ENCODE peak calls at places on chromosomes 7 and 10, in five cellular contexts. I is cardiac fibroblast, B is right lobe of liver, D is mucosa of descending colon, R is IMR-90. S is an unnamed sample.

GRCh38 chr7:155490697-155491628 is 33.0 kb downstream of the EN2 start:
- DNase-seq in I (peak), B (no peak), D (peak), R (no peak), S (no peak)

GRCh38 chr10:58414270-58415041 is 29.2 kb downstream of the TFAM start:
- DNase-seq in I (peak), B (no peak), D (no peak), R (peak), S (peak)

GRCh38 chr7:132526111-132526741 is 50.0 kb downstream of the PLXNA4 start:
- DNase-seq in I (no peak), B (no peak), D (no peak), R (no peak), S (no peak)

GRCh38 chr7:82562716-82563404 is 119.3 kb upstream of the CACNA2D1 start:
- DNase-seq in I (peak), B (no peak), D (no peak), R (peak), S (peak)

GRCh38 chr7:132932321-132933075 is 149.4 kb downstream of the CHCHD3 start:
- DNase-seq in I (no peak), B (no peak), D (no peak), R (peak), S (no peak)

GRCh38 chr7:29613100-29613499 is 49.5 kb downstream of the PRR15 start:
- DNase-seq in I (no peak), B (no peak), D (no peak), R (no peak), S (no peak)

GRCh38 chr7:95886501-95887090 is 114.2 kb downstream of the DYNC1I1 start:
- DNase-seq in I (peak), B (no peak), D (no peak), R (peak), S (no peak)

GRCh38 chr10:23402856-23403255 is 36.0 kb upstream of the OTUD1 start:
- DNase-seq in I (no peak), B (no peak), D (no peak), R (no peak), S (no peak)

GRCh38 chr10:37821237-37821636 is 36.2 kb downstream of the ZNF248 start:
- DNase-seq in I (no peak), B (no peak), D (no peak), R (no peak), S (no peak)

GRCh38 chr7:19122018-19122588 is 4.7 kb upstream of the TWIST1 start:
- DNase-seq in I (peak), B (no peak), D (no peak), R (peak), S (peak)

GRCh38 chr7:5523052-5523711 is 99.5 kb upstream of the TNRC18 start:
- DNase-seq in I (peak), B (no peak), D (no peak), R (peak), S (no peak)

GRCh38 chr10:73850863-73851461 is 23.4 kb downstream of the CAMK2G start:
- DNase-seq in I (peak), B (no peak), D (no peak), R (peak), S (peak)

GRCh38 chr10:129725482-129725881 is 238.6 kb downstream of the EBF3 start:
- DNase-seq in I (no peak), B (no peak), D (peak), R (no peak), S (no peak)

GRCh38 chr7:120991133-120991532 is 2.6 kb downstream of the CPED1 start:
- DNase-seq in I (no peak), B (no peak), D (no peak), R (no peak), S (no peak)

GRCh38 chr10:75244487-75245353 is 9.0 kb upstream of the COMTD1 start:
- DNase-seq in I (no peak), B (no peak), D (no peak), R (no peak), S (no peak)

GRCh38 chr7:26646666-26647065 is 217.7 kb downstream of the SKAP2 start:
- DNase-seq in I (no peak), B (no peak), D (no peak), R (peak), S (no peak)
- TF ChIP-seq CTCF in I (no peak), B (no peak), D (no peak), R (no peak), S (no peak)

GRCh38 chr7:100722480-100723212 is 2.4 kb downstream of the EPO start:
- DNase-seq in I (no peak), B (peak), D (no peak), R (no peak), S (no peak)

GRCh38 chr7:100721505-100721812 is 1.2 kb downstream of the EPO start:
- DNase-seq in I (no peak), B (no peak), D (no peak), R (no peak), S (no peak)

GRCh38 chr7:100720320-100720644 is at the start of gene EPO:
- DNase-seq in I (no peak), B (peak), D (no peak), R (no peak), S (no peak)

GRCh38 chr7:100720645-100721504 is 607 bp downstream of the EPO start:
- DNase-seq in I (no peak), B (peak), D (no peak), R (no peak), S (no peak)

DNA sequence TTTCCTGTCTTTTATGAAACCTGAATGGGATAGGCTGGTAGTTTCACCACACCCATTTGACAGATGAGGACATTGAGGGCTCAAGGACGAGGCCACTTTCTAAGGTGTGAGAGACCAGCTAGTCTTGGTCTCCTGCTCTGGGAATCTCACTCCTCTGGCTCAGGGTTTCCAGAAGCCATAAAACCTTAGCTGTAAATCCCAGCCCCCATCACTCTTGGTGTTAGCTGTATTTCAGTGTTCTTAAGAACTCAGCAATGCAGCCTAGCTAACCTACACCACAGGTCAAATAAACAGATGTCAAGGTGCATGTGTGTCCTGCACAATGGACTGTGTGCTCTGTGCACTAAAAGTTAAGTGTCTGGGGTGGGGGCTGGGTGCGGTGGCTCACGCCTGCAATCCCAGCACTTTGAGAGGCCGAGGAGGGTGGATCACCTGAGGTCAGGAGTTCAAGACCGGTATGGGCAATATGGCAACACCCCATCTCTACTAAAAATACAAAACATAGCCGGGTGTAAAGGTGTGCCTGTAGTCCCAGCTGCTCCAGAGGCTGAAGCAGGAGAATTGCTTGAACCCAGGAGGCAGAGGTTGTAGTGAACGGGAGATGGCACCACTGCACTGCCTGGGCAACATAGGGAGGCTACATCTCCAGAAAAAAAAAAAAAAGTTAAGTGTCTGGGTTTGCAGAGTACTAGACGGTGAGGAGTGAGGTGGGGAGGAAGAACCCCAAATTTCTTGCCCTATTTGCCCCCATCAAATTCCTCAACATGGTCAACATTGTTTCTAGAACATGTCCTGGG is 547 bp upstream of the EPO start:
- DNase-seq in I (peak), B (no peak), D (no peak), R (peak), S (peak)
- TF ChIP-seq CTCF in I (peak), B (no peak), D (no peak), R (peak), S (peak)

DNA sequence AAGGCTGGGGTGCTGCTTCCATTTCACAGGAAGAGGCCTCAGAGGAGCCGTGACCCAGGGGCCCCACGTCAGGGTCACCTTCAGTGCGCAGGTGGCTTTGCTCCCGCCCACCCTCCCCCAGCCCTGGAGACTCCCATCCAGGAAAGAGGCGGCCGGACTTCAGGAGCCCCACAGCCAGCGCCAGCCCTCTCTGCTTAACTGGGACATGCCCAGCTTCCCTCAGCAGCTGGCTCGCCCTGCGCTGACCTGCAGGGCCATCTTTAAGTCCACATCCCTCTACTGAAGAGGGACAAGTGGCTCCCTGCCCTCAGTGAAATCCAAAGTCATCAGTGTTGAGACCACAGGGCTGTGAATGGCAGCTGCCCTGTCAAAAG is 141.9 kb upstream of the PPP2R2D start:
- DNase-seq in I (no peak), B (no peak), D (no peak), R (no peak), S (no peak)
- TF ChIP-seq CTCF in I (no peak), B (no peak), D (no peak), R (no peak), S (no peak)

GRCh38 chr7:149838224-149838991 is at the start of gene ZNF862:
- DNase-seq in I (peak), B (peak), D (peak), R (peak), S (peak)
- TF ChIP-seq CTCF in I (no peak), B (no peak), D (no peak), R (no peak), S (no peak)

GRCh38 chr10:113052076-113052830 is 102.2 kb downstream of the TCF7L2 start:
- DNase-seq in I (no peak), B (no peak), D (no peak), R (no peak), S (no peak)
- TF ChIP-seq CTCF in I (peak), B (peak), D (no peak), R (peak), S (peak)

GRCh38 chr10:47438857-47439474 is 44.9 kb downstream of the ANXA8 start:
- DNase-seq in I (peak), B (peak), D (peak), R (peak), S (peak)
- TF ChIP-seq CTCF in I (peak), B (peak), D (peak), R (peak), S (peak)

DNA sequence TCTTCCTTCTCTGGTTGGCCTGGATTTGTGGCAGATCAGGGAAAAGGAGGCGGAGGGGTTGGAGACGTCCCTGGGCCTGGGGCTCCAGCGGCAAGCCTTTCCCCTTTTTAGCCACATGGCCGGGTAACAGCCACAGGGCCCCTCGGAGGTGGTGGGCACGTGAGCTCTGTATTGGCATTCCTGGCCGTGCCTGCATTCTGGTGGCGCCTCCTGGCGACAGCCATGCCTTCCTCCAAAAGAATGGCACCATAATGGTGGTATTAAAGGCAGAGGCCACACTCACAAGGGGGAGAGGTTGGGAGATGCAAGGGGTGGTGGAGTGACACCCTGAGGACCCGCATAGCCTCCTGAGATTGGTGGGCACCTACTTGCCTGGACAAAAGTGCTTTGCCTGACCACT is 3.0 kb upstream of the AQP1 start:
- DNase-seq in I (no peak), B (no peak), D (no peak), R (no peak), S (no peak)
- TF ChIP-seq CTCF in I (peak), B (no peak), D (no peak), R (peak), S (peak)

DNA sequence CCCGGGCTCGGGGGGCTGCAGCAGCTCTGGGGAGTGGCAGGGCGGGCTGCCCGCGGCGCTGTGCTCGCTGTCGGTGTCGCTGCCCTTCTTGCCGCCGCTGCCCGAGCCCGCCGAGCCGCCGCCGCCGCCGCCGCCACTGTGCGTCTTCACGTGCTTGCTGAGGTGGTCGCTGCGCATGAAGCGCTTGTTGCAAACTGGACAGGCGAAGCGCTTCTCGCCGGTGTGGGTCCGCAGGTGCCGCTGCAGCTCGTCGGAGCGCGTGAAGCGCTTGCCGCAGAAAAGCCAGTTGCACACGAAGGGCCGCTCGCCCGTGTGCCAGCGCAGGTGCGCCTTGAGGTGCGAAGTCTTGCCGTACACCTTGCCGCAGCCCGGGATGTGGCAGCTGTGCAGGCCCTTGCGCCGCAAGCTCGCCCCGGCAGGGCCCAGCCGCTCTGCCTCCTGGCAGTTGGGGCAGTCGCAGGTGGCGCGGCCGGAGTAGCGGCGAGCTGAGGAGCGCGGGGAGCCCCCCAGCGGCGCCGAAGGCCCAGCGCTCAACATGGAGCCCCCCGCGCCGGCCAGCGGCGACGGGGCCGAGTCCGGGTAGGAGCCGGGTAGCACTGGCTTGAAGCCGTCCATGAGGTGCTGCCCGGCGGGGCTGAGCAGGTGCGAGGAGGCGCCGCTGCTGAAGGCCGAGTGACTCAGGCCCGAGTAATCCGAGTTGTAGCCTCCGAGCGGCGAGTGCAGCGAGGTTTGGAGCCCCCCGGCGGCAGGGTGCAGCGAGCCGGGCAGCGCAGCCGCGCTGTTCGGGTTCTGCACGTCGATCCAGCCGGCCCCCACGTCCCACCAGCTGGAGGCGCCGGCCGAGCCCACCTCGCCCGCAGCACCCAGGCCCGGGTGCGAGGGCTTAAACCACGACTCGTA is 2.1 kb downstream of the SP8 start:
- DNase-seq in I (no peak), B (peak), D (no peak), R (no peak), S (no peak)
- TF ChIP-seq CTCF in I (no peak), B (no peak), D (no peak), R (peak), S (no peak)

GRCh38 chr7:126303926-126304325 is 948.8 kb downstream of the GRM8 start:
- DNase-seq in I (no peak), B (no peak), D (no peak), R (no peak), S (no peak)

GRCh38 chr7:126302639-126303038 is 950.1 kb downstream of the GRM8 start:
- DNase-seq in I (no peak), B (no peak), D (no peak), R (no peak), S (no peak)
- TF ChIP-seq CTCF in I (no peak), B (no peak), D (no peak), R (no peak), S (no peak)